ENCODE peak calls at places on chromosomes 2 and 18, in nine cellular contexts. One of them, this sample, is unnamed.

GRCh38 chr2:86368181-86368824 is 30.9 kb upstream of the REEP1 start:
- DNase-seq in stomach: peak; percentile 31
- DNase-seq in Panc1: peak; percentile 8
- DNase-seq in sigmoid colon: no peak
- DNase-seq in SK-N-SH: peak; percentile 81
- DNase-seq in HCT116: peak; percentile 33
- DNase-seq in vagina: no peak
- DNase-seq in H1: peak; percentile 41
- DNase-seq in transverse colon: peak; percentile 50
- DNase-seq in this sample: peak; percentile 43

GRCh38 chr2:200144571-200144970 is 161.9 kb upstream of the SPATS2L start:
- DNase-seq in stomach: no peak
- DNase-seq in Panc1: no peak
- DNase-seq in sigmoid colon: no peak
- DNase-seq in SK-N-SH: no peak
- DNase-seq in HCT116: no peak
- DNase-seq in vagina: no peak
- DNase-seq in H1: no peak
- DNase-seq in transverse colon: no peak
- DNase-seq in this sample: no peak

GRCh38 chr18:22457552-22457951 is 39.8 kb upstream of the CTAGE1 start:
- DNase-seq in stomach: no peak
- DNase-seq in Panc1: no peak
- DNase-seq in sigmoid colon: no peak
- DNase-seq in SK-N-SH: no peak
- DNase-seq in HCT116: no peak
- DNase-seq in vagina: no peak
- DNase-seq in H1: no peak
- DNase-seq in transverse colon: no peak
- DNase-seq in this sample: no peak

GRCh38 chr2:64291181-64291580 is 147.0 kb upstream of the PELI1 start:
- DNase-seq in stomach: peak; percentile 41
- DNase-seq in Panc1: no peak
- DNase-seq in sigmoid colon: no peak
- DNase-seq in SK-N-SH: no peak
- DNase-seq in HCT116: peak; percentile 23
- DNase-seq in vagina: no peak
- DNase-seq in H1: no peak
- DNase-seq in transverse colon: peak; percentile 42
- DNase-seq in this sample: no peak

GRCh38 chr2:37852585-37853014 is 72.5 kb upstream of the RMDN2 start:
- DNase-seq in stomach: no peak
- DNase-seq in Panc1: no peak
- DNase-seq in sigmoid colon: no peak
- DNase-seq in SK-N-SH: no peak
- DNase-seq in HCT116: no peak
- DNase-seq in vagina: no peak
- DNase-seq in H1: no peak
- DNase-seq in transverse colon: no peak
- DNase-seq in this sample: no peak

GRCh38 chr2:135909976-135910375 is 33.7 kb upstream of the MCM6 start:
- DNase-seq in stomach: no peak
- DNase-seq in Panc1: no peak
- DNase-seq in sigmoid colon: no peak
- DNase-seq in SK-N-SH: no peak
- DNase-seq in HCT116: no peak
- DNase-seq in vagina: no peak
- DNase-seq in H1: no peak
- DNase-seq in transverse colon: no peak
- DNase-seq in this sample: no peak

GRCh38 chr2:85433511-85434089 is 15.1 kb downstream of the SH2D6 start:
- DNase-seq in stomach: peak; percentile 83
- DNase-seq in Panc1: no peak
- DNase-seq in sigmoid colon: peak; percentile 98
- DNase-seq in SK-N-SH: peak; percentile 91
- DNase-seq in HCT116: no peak
- DNase-seq in vagina: no peak
- DNase-seq in H1: no peak
- DNase-seq in transverse colon: peak; percentile 79
- DNase-seq in this sample: no peak

GRCh38 chr2:157476915-157477709 is 33.2 kb upstream of the CYTIP start:
- DNase-seq in stomach: no peak
- DNase-seq in Panc1: no peak
- DNase-seq in sigmoid colon: no peak
- DNase-seq in SK-N-SH: no peak
- DNase-seq in HCT116: no peak
- DNase-seq in vagina: no peak
- DNase-seq in H1: no peak
- DNase-seq in transverse colon: no peak
- DNase-seq in this sample: no peak

GRCh38 chr2:12606472-12607000 is 110.2 kb upstream of the TRIB2 start:
- DNase-seq in stomach: no peak
- DNase-seq in Panc1: no peak
- DNase-seq in sigmoid colon: no peak
- DNase-seq in SK-N-SH: peak; percentile 70
- DNase-seq in HCT116: no peak
- DNase-seq in vagina: no peak
- DNase-seq in H1: no peak
- DNase-seq in transverse colon: no peak
- DNase-seq in this sample: peak; percentile 6

GRCh38 chr2:142989276-142990204 is 112.1 kb downstream of the KYNU start:
- DNase-seq in stomach: no peak
- DNase-seq in Panc1: no peak
- DNase-seq in sigmoid colon: no peak
- DNase-seq in SK-N-SH: no peak
- DNase-seq in HCT116: peak; percentile 24
- DNase-seq in vagina: no peak
- DNase-seq in H1: no peak
- DNase-seq in transverse colon: no peak
- DNase-seq in this sample: peak; percentile 44

GRCh38 chr18:9539283-9539682 is 64.0 kb downstream of the RALBP1 start:
- DNase-seq in stomach: no peak
- DNase-seq in Panc1: no peak
- DNase-seq in sigmoid colon: no peak
- DNase-seq in SK-N-SH: no peak
- DNase-seq in HCT116: no peak
- DNase-seq in vagina: no peak
- DNase-seq in H1: no peak
- DNase-seq in transverse colon: no peak
- DNase-seq in this sample: no peak

GRCh38 chr2:157868993-157869392 is 7.1 kb downstream of the ACVR1 start:
- DNase-seq in stomach: no peak
- DNase-seq in Panc1: no peak
- DNase-seq in sigmoid colon: no peak
- DNase-seq in SK-N-SH: no peak
- DNase-seq in HCT116: no peak
- DNase-seq in vagina: no peak
- DNase-seq in H1: no peak
- DNase-seq in transverse colon: no peak
- DNase-seq in this sample: no peak

GRCh38 chr2:69755862-69756467 is 14.0 kb downstream of the ANXA4 start:
- DNase-seq in stomach: no peak
- DNase-seq in Panc1: peak; percentile 63
- DNase-seq in sigmoid colon: no peak
- DNase-seq in SK-N-SH: no peak
- DNase-seq in HCT116: peak; percentile 78
- DNase-seq in vagina: no peak
- DNase-seq in H1: no peak
- DNase-seq in transverse colon: peak; percentile 31
- DNase-seq in this sample: peak; percentile 48

GRCh38 chr2:30514134-30514860 is 67.3 kb downstream of the LCLAT1 start:
- DNase-seq in stomach: no peak
- DNase-seq in Panc1: no peak
- DNase-seq in sigmoid colon: no peak
- DNase-seq in SK-N-SH: peak; percentile 62
- DNase-seq in HCT116: no peak
- DNase-seq in vagina: no peak
- DNase-seq in H1: no peak
- DNase-seq in transverse colon: no peak
- DNase-seq in this sample: peak; percentile 15

GRCh38 chr18:7663305-7664023 is 96.3 kb downstream of the PTPRM start:
- DNase-seq in stomach: no peak
- DNase-seq in Panc1: no peak
- DNase-seq in sigmoid colon: no peak
- DNase-seq in SK-N-SH: no peak
- DNase-seq in HCT116: no peak
- DNase-seq in vagina: no peak
- DNase-seq in H1: no peak
- DNase-seq in transverse colon: no peak
- DNase-seq in this sample: no peak

GRCh38 chr18:7657050-7657449 is 89.9 kb downstream of the PTPRM start:
- DNase-seq in stomach: no peak
- DNase-seq in Panc1: no peak
- DNase-seq in sigmoid colon: no peak
- DNase-seq in SK-N-SH: no peak
- DNase-seq in HCT116: no peak
- DNase-seq in vagina: no peak
- DNase-seq in H1: no peak
- DNase-seq in transverse colon: no peak
- DNase-seq in this sample: no peak

GRCh38 chr18:7657937-7658336 is 90.8 kb downstream of the PTPRM start:
- DNase-seq in stomach: no peak
- DNase-seq in Panc1: no peak
- DNase-seq in sigmoid colon: no peak
- DNase-seq in SK-N-SH: no peak
- DNase-seq in HCT116: no peak
- DNase-seq in vagina: no peak
- DNase-seq in H1: no peak
- DNase-seq in transverse colon: no peak
- DNase-seq in this sample: peak; percentile 80

GRCh38 chr18:7662866-7663265 is 95.8 kb downstream of the PTPRM start:
- DNase-seq in stomach: no peak
- DNase-seq in Panc1: no peak
- DNase-seq in sigmoid colon: no peak
- DNase-seq in SK-N-SH: no peak
- DNase-seq in HCT116: no peak
- DNase-seq in vagina: no peak
- DNase-seq in H1: no peak
- DNase-seq in transverse colon: no peak
- DNase-seq in this sample: no peak

DNA sequence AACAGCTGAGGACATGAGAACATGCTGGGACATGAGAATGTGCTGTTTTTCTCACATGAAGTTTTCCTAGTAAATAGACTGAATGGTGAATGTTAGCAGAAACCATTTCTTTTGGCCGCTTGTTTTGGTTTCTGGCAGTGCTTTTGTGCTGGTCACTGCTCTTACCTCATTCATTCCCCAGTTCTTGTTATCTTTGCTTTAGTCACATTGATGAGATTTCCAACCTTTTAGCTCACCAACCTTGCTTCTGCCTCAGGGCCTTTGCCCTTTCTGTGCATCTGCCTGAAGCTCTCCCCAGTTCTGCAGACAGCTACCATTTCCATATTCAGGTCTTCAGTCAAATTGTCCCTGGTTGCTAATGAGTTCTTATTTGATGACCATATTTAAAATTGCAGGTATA is 91.6 kb downstream of the PTPRM start:
- DNase-seq in stomach: no peak
- DNase-seq in Panc1: no peak
- DNase-seq in sigmoid colon: no peak
- DNase-seq in SK-N-SH: no peak
- DNase-seq in HCT116: no peak
- DNase-seq in vagina: no peak
- DNase-seq in H1: no peak
- DNase-seq in transverse colon: no peak
- DNase-seq in this sample: peak; percentile 23
- TF ChIP-seq POLR2AphosphoS5 in stomach: no peak
- TF ChIP-seq POLR2AphosphoS5 in Panc1: no peak
- TF ChIP-seq POLR2AphosphoS5 in sigmoid colon: no peak
- TF ChIP-seq POLR2AphosphoS5 in SK-N-SH: no peak
- TF ChIP-seq POLR2AphosphoS5 in HCT116: no peak
- TF ChIP-seq POLR2AphosphoS5 in vagina: no peak
- TF ChIP-seq POLR2AphosphoS5 in H1: no peak
- TF ChIP-seq POLR2AphosphoS5 in transverse colon: no peak
- TF ChIP-seq POLR2AphosphoS5 in this sample: no peak

GRCh38 chr2:39436592-39437521 is at the start of gene MAP4K3:
- DNase-seq in stomach: peak; percentile 93
- DNase-seq in Panc1: peak; percentile 75
- DNase-seq in sigmoid colon: peak; percentile 97
- DNase-seq in SK-N-SH: peak; percentile 100
- DNase-seq in HCT116: peak; percentile 83
- DNase-seq in vagina: no peak
- DNase-seq in H1: peak; percentile 87
- DNase-seq in transverse colon: peak; percentile 95
- DNase-seq in this sample: peak; percentile 96
- TF ChIP-seq POLR2AphosphoS5 in stomach: peak; percentile 92
- TF ChIP-seq POLR2AphosphoS5 in Panc1: peak; percentile 43
- TF ChIP-seq POLR2AphosphoS5 in sigmoid colon: peak; percentile 94
- TF ChIP-seq POLR2AphosphoS5 in SK-N-SH: peak; percentile 85
- TF ChIP-seq POLR2AphosphoS5 in HCT116: peak; percentile 89
- TF ChIP-seq POLR2AphosphoS5 in vagina: peak; percentile 6
- TF ChIP-seq POLR2AphosphoS5 in H1: peak; percentile 73
- TF ChIP-seq POLR2AphosphoS5 in transverse colon: peak; percentile 95
- TF ChIP-seq POLR2AphosphoS5 in this sample: peak; percentile 75

DNA sequence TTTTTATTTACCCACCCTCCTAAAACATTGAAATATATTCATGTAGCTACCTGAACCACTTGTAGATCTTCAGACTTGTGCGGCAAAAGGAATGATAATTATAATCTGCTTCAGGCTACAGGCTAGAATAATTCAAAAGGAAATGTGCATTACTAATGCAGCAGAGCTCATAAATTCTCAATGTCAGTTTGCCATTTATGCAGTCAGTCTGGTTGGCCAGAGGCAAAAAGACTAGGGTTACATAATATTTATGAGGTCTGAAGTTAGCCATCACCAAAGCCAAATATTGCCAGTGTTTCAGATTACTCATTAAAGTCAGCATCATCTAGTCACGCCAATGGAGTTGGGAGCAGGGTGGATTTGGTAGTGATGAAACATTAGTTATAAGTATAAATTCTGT is 38.9 kb downstream of the METAP1D start:
- DNase-seq in stomach: no peak
- DNase-seq in Panc1: no peak
- DNase-seq in sigmoid colon: no peak
- DNase-seq in SK-N-SH: no peak
- DNase-seq in HCT116: no peak
- DNase-seq in vagina: no peak
- DNase-seq in H1: no peak
- DNase-seq in transverse colon: no peak
- DNase-seq in this sample: no peak
- TF ChIP-seq POLR2AphosphoS5 in stomach: no peak
- TF ChIP-seq POLR2AphosphoS5 in Panc1: no peak
- TF ChIP-seq POLR2AphosphoS5 in sigmoid colon: no peak
- TF ChIP-seq POLR2AphosphoS5 in SK-N-SH: no peak
- TF ChIP-seq POLR2AphosphoS5 in HCT116: no peak
- TF ChIP-seq POLR2AphosphoS5 in vagina: peak; percentile 75
- TF ChIP-seq POLR2AphosphoS5 in H1: no peak
- TF ChIP-seq POLR2AphosphoS5 in transverse colon: no peak
- TF ChIP-seq POLR2AphosphoS5 in this sample: no peak

DNA sequence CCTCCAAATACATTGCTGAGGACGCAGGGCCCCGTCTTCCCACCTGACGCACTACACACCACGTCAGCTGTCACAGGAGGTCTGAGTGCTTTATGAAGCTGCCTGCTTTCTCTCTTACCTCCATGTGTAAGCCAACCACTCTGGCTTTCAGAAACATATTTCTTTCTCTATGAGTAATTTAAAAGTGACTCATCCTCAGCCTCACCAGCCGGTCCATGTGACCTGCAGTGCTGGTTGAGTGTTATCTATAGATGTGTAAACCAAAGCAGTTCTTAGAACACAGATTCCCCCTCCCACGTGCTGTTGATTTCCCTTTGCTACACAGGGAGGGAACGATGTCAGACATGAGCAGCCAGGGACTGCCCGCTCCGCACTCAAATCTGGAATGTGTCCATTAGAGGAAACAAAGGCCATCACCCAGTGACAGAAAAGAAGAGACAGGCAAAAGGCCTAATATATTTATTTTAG is 157.8 kb downstream of the BCL2 start:
- DNase-seq in stomach: peak; percentile 62
- DNase-seq in Panc1: no peak
- DNase-seq in sigmoid colon: peak; percentile 84
- DNase-seq in SK-N-SH: no peak
- DNase-seq in HCT116: no peak
- DNase-seq in vagina: no peak
- DNase-seq in H1: no peak
- DNase-seq in transverse colon: peak; percentile 78
- DNase-seq in this sample: peak; percentile 2
- TF ChIP-seq POLR2AphosphoS5 in stomach: peak; percentile 49
- TF ChIP-seq POLR2AphosphoS5 in Panc1: no peak
- TF ChIP-seq POLR2AphosphoS5 in sigmoid colon: peak; percentile 73
- TF ChIP-seq POLR2AphosphoS5 in SK-N-SH: peak; percentile 38
- TF ChIP-seq POLR2AphosphoS5 in HCT116: no peak
- TF ChIP-seq POLR2AphosphoS5 in vagina: peak; percentile 93
- TF ChIP-seq POLR2AphosphoS5 in H1: no peak
- TF ChIP-seq POLR2AphosphoS5 in transverse colon: peak; percentile 64
- TF ChIP-seq POLR2AphosphoS5 in this sample: no peak

This sample was measured in HepG2.